ENCODE peak calls at places on chromosomes 6 and 20, in five cellular contexts. C is lung, U is tibial artery, X is uterus, R is endothelial cell of umbilical vein. A is an unnamed sample. For H3K4me1, the result is how much of the 10 kb centered on the place peaks cover.

GRCh38 chr20:20706285-20706684 is 6.2 kb downstream of the RALGAPA2 start:
- DNase-seq in C (no peak), U (no peak), X (no peak), R (no peak), A (no peak)

GRCh38 chr6:158818580-158819212 is 472 bp downstream of the EZR start:
- DNase-seq in C (peak), U (peak), X (peak), R (peak), A (peak)

GRCh38 chr6:46502486-46503119 is 11.4 kb upstream of the RCAN2 start:
- DNase-seq in C (no peak), U (peak), X (peak), R (no peak), A (no peak)

GRCh38 chr6:75775219-75775618 is 26.2 kb downstream of the MYO6 start:
- DNase-seq in C (no peak), U (no peak), X (no peak), R (no peak), A (no peak)

GRCh38 chr6:80969439-80969838 is 783.0 kb downstream of the TENT5A start:
- DNase-seq in C (no peak), U (no peak), X (no peak), R (no peak), A (no peak)

GRCh38 chr6:52759085-52759484 is 4.2 kb downstream of the GSTA2 start:
- DNase-seq in C (no peak), U (no peak), X (no peak), R (no peak), A (no peak)

GRCh38 chr20:57508381-57508780 is 16.6 kb downstream of the CTCFL start:
- DNase-seq in C (no peak), U (no peak), X (no peak), R (no peak), A (no peak)

GRCh38 chr20:22682381-22682780 is 98.0 kb upstream of the FOXA2 start:
- DNase-seq in C (no peak), U (no peak), X (no peak), R (no peak), A (no peak)

GRCh38 chr6:2917065-2917464 is 14.0 kb upstream of the SERPINB9 start:
- DNase-seq in C (peak), U (no peak), X (no peak), R (no peak), A (no peak)

GRCh38 chr6:81401970-81402690 is 350.4 kb downstream of the TENT5A start:
- DNase-seq in C (no peak), U (no peak), X (no peak), R (no peak), A (peak)

GRCh38 chr6:15480546-15480945 is 182.3 kb downstream of the DTNBP1 start:
- DNase-seq in C (no peak), U (no peak), X (no peak), R (no peak), A (no peak)

GRCh38 chr6:53090576-53090975 is 25.4 kb downstream of the FBXO9 start:
- DNase-seq in C (no peak), U (no peak), X (no peak), R (no peak), A (peak)

GRCh38 chr6:8462694-8463093 is 27.3 kb upstream of the SLC35B3 start:
- DNase-seq in C (no peak), U (no peak), X (no peak), R (no peak), A (no peak)

GRCh38 chr20:57651977-57652864 is 32.0 kb upstream of the ZBP1 start:
- DNase-seq in C (no peak), U (peak), X (peak), R (no peak), A (no peak)

GRCh38 chr20:58196402-58197184 is 31.9 kb downstream of the ANKRD60 start:
- DNase-seq in C (no peak), U (no peak), X (no peak), R (no peak), A (no peak)

GRCh38 chr6:30491963-30492616 is 2.8 kb downstream of the HLA-E start:
- DNase-seq in C (no peak), U (no peak), X (no peak), R (no peak), A (no peak)

GRCh38 chr6:9307786-9308185 is 872.4 kb upstream of the SLC35B3 start:
- DNase-seq in C (no peak), U (no peak), X (no peak), R (no peak), A (no peak)

GRCh38 chr20:63705232-63706026 is 2.3 kb downstream of the ARFRP1 start:
- DNase-seq in C (no peak), U (peak), X (no peak), R (no peak), A (no peak)

DNA sequence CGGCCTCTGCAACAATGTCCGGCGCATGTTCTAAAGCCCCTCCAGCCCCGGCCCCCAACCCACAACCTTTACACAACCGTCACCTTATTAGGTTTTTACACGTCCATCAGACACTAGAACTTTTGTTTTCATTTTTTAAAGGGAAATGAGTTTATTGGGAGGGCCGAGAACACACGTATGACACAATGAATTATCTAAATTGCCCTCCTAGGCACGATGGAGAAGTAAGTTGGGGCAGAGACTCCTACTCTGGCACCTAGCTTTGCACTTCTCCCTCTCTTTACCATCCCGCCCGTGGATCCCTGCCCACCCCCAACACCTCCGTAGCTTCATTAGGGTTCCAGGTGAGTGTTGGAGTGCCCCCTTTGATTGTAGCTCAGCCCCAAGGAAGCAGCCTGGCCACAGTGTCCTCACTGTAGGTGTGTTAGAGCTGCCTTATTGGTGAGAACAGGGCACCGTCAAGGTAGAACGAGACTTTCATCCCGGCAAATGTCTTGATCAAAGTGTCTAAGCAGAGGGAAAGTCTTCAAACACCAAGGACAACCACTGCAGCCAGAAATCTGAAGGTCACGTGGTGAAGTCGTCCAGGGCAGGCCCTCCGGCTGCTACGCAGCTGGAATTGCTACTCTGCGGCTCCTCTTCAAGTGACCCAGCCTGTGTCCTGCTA is 1.4 kb upstream of the DLL1 start:
- DNase-seq in C (no peak), U (peak), X (no peak), R (peak), A (no peak)
- H3K4me1 ChIP-seq in C (under half), U (under half), X (under half), R (under half), A (under half)

GRCh38 chr6:138986578-138986977 is 1.5 kb downstream of the REPS1 start:
- DNase-seq in C (no peak), U (no peak), X (no peak), R (peak), A (peak)
- H3K4me1 ChIP-seq in C (under half), U (under half), X (under half), R (under half), A (under half)

GRCh38 chr20:38725458-38725958 is 1.2 kb downstream of the SLC32A1 start:
- DNase-seq in C (no peak), U (no peak), X (no peak), R (no peak), A (no peak)
- H3K4me1 ChIP-seq in C (under half), U (under half), X (under half), R (under half), A (under half)

GRCh38 chr20:37325206-37325605 is 20.7 kb upstream of the SRC start:
- DNase-seq in C (no peak), U (no peak), X (no peak), R (no peak), A (no peak)

GRCh38 chr20:37328149-37328945 is 17.6 kb upstream of the SRC start:
- DNase-seq in C (no peak), U (peak), X (no peak), R (no peak), A (no peak)

GRCh38 chr20:37327748-37328147 is 18.2 kb upstream of the SRC start:
- DNase-seq in C (peak), U (peak), X (peak), R (no peak), A (no peak)

GRCh38 chr20:37323985-37324384 is 22.0 kb upstream of the SRC start:
- DNase-seq in C (no peak), U (no peak), X (no peak), R (no peak), A (no peak)

GRCh38 chr20:37326666-37327065 is 19.3 kb upstream of the SRC start:
- DNase-seq in C (no peak), U (no peak), X (no peak), R (no peak), A (no peak)
- H3K4me1 ChIP-seq in C (under half), U (under half), X (under half), R (under half), A (under half)

DNA sequence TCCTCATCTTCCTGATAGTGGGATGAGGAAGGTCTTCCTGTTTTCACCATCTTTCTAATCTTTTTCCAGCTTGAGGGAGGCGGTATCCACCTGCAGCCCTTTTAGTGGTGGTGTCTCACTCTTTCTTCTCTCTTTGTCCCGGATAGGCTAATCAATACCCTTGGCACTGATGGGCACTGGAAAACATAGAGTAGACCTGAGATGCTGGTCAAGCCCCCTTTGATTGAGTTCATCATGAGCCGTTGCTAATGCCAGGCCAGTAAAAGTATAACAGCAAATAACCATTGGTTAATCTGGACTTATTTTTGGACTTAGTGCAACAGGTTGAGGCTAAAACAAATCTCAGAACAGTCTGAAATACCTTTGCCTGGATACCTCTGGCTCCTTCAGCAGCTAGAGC is 21.8 kb upstream of the PRND start:
- DNase-seq in C (no peak), U (no peak), X (no peak), R (no peak), A (no peak)
- H3K4me1 ChIP-seq in C (under half), U (under half), X (under half), R (under half), A (under half)

GRCh38 chr20:31681769-31682168 is 40.9 kb downstream of the BCL2L1 start:
- DNase-seq in C (no peak), U (no peak), X (no peak), R (no peak), A (peak)
- H3K4me1 ChIP-seq in C (under half), U (under half), X (under half), R (under half), A (under half)

GRCh38 chr6:121897337-121897760 is 461.9 kb downstream of the GJA1 start:
- DNase-seq in C (no peak), U (no peak), X (no peak), R (peak), A (no peak)

GRCh38 chr6:121896363-121896762 is 460.9 kb downstream of the GJA1 start:
- DNase-seq in C (no peak), U (no peak), X (no peak), R (no peak), A (no peak)

GRCh38 chr6:121901432-121901831 is 466.0 kb downstream of the GJA1 start:
- DNase-seq in C (no peak), U (no peak), X (no peak), R (no peak), A (no peak)

DNA sequence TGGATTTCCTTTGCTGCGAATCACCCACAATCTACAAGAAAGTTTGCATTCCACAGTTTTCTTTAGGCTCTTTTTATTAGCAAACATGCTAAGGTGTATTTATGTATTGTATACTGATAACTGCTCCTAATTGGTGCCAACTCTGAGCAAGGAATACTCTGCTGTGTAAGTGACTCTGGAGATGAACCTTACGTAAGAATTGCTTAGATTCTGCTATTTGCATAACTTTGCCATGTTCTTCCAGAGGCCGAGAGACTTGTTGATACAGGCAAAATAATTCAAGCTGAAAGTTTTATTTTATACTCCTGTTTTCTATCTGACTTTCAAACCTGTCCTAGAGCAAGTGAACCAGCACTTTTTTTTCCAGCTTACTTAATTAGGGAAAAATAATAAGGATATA is 461.3 kb downstream of the GJA1 start:
- DNase-seq in C (no peak), U (no peak), X (no peak), R (no peak), A (no peak)
- H3K4me1 ChIP-seq in C (under half), U (under half), X (under half), R (under half), A (under half)

GRCh38 chr20:53576195-53576580 is 17.5 kb downstream of the ZNF217 start:
- DNase-seq in C (no peak), U (no peak), X (no peak), R (no peak), A (no peak)

GRCh38 chr20:53575481-53576194 is 18.0 kb downstream of the ZNF217 start:
- DNase-seq in C (no peak), U (no peak), X (no peak), R (no peak), A (no peak)

GRCh38 chr20:53574259-53574789 is 19.3 kb downstream of the ZNF217 start:
- DNase-seq in C (no peak), U (no peak), X (no peak), R (no peak), A (no peak)

GRCh38 chr20:53576586-53577318 is 16.9 kb downstream of the ZNF217 start:
- DNase-seq in C (no peak), U (no peak), X (no peak), R (no peak), A (no peak)

DNA sequence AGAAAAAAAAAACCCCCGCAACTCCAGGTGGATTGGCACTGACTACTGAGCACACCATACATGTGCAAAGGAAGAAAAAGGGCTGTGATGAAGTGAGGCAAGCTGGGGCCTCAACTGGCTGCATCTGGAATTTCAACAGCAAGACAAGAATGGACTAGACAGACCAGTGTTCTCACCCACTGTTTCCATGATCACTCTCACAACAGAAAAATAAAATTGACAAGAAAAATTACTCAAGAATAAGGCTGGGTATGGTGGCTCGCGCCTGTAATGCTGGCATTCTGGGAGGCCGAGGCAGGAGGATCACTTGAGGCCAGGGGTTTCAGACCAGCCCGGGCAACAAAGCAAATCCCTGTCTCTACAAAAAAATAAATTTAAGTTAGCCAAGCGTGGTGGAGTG is 18.8 kb downstream of the ZNF217 start:
- DNase-seq in C (no peak), U (no peak), X (no peak), R (no peak), A (no peak)
- H3K4me1 ChIP-seq in C (under half), U (under half), X (under half), R (under half), A (under half)

GRCh38 chr20:31673435-31673834 is 35.7 kb downstream of the COX4I2 start:
- DNase-seq in C (no peak), U (no peak), X (no peak), R (no peak), A (no peak)
- H3K4me1 ChIP-seq in C (under half), U (half or more), X (under half), R (under half), A (under half)

DNA sequence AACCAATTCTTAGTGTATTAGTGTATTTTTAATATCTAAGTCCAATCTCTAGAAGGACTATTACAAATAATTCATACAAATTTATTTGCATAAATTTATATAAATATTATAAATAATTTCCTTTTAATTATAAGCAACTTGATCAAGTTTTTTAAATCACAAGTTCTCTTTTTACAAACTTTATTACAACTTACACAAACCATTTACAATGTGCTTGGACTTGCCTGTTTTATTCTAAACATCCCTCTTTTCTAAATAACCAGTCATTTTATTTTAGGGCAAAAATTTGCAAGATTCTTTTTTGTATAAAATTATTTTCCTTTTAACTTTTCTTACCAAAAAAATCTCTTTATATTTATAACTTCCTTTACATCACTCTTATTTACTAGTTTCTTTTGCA is 83.5 kb upstream of the SYNCRIP start:
- DNase-seq in C (no peak), U (no peak), X (no peak), R (no peak), A (peak)
- H3K4me1 ChIP-seq in C (under half), U (under half), X (under half), R (under half), A (under half)

A was measured in PC-3.